ENCODE peak calls at places on chromosomes 3 and 15, in seven cellular contexts. K, C, G, F, B, J and I are unnamed samples.

GRCh38 chr3:32117324-32117723 is 10.9 kb downstream of the GPD1L start:
- DNase-seq in J (no peak), C (no peak), F (no peak), G (no peak), K (no peak), B (no peak), I (no peak)

GRCh38 chr3:149448331-149448831 is 26.1 kb upstream of the TM4SF4 start:
- DNase-seq in C (no peak), K (no peak), B (no peak), F (no peak), G (no peak), J (no peak), I (no peak)

GRCh38 chr3:150023239-150023636 is 52.5 kb upstream of the PFN2 start:
- DNase-seq in B (no peak), K (no peak), J (no peak), F (no peak), G (no peak), C (no peak), I (no peak)

GRCh38 chr15:70491183-70491621 is 272.2 kb downstream of the UACA start:
- DNase-seq in C (no peak), F (no peak), G (no peak), J (no peak), K (no peak), B (no peak), I (peak; percentile 39)

GRCh38 chr15:26280281-26280680 is 417.2 kb upstream of the ATP10A start:
- DNase-seq in G (no peak), K (no peak), B (no peak), J (no peak), C (no peak), F (no peak), I (no peak)

GRCh38 chr3:99690761-99691369 is 52.5 kb downstream of the COL8A1 start:
- DNase-seq in G (no peak), F (no peak), C (no peak), B (no peak), K (no peak), J (no peak), I (no peak)

GRCh38 chr3:190044142-190044541 is 76.6 kb downstream of the P3H2 start:
- DNase-seq in C (no peak), K (no peak), J (no peak), F (no peak), B (no peak), G (no peak), I (no peak)

GRCh38 chr15:51144021-51144532 is 49.4 kb upstream of the TNFAIP8L3 start:
- DNase-seq in J (peak; percentile 21), C (no peak), K (no peak), B (no peak), F (no peak), G (no peak), I (no peak)

GRCh38 chr3:114902691-114903101 is 244.4 kb downstream of the ZBTB20 start:
- DNase-seq in F (no peak), J (peak; percentile 73), C (no peak), B (no peak), G (no peak), K (no peak), I (no peak)

GRCh38 chr3:37279226-37279625 is 104.8 kb upstream of the LRRFIP2 start:
- DNase-seq in G (no peak), K (no peak), C (no peak), J (no peak), F (no peak), B (no peak), I (no peak)

GRCh38 chr3:41169038-41169437 is 30.3 kb upstream of the CTNNB1 start:
- DNase-seq in F (no peak), C (no peak), G (no peak), B (no peak), J (no peak), K (no peak), I (no peak)

GRCh38 chr3:72553298-72553697 is 294.9 kb downstream of the SHQ1 start:
- DNase-seq in K (no peak), B (no peak), F (no peak), C (no peak), J (no peak), G (no peak), I (no peak)

GRCh38 chr3:160665784-160666526 is 11.0 kb upstream of the ARL14 start:
- DNase-seq in B (no peak), K (no peak), J (no peak), G (no peak), F (no peak), C (no peak), I (peak; percentile 61)

GRCh38 chr15:70336425-70337009 is 238.8 kb upstream of the TLE3 start:
- DNase-seq in B (no peak), G (no peak), J (no peak), C (no peak), F (no peak), K (no peak), I (no peak)

GRCh38 chr15:97027772-97028171 is 697.3 kb downstream of the NR2F2 start:
- DNase-seq in J (no peak), K (no peak), G (no peak), C (no peak), B (no peak), F (no peak), I (no peak)

GRCh38 chr3:55166577-55167555 is 239.0 kb upstream of the LRTM1 start:
- DNase-seq in F (no peak), K (no peak), C (no peak), G (no peak), B (no peak), J (no peak), I (no peak)

GRCh38 chr3:100400424-100400781 is 486 bp downstream of the TOMM70 start:
- DNase-seq in G (no peak), K (no peak), F (no peak), B (peak; percentile 18), J (peak; percentile 28), C (peak; percentile 33), I (peak; percentile 53)

GRCh38 chr3:185399629-185400339 is 36.8 kb downstream of the MAP3K13 start:
- DNase-seq in C (no peak), K (no peak), J (peak; percentile 19), F (no peak), G (no peak), B (no peak), I (no peak)

GRCh38 chr3:32436816-32437189 is 45.1 kb downstream of the CMTM7 start:
- DNase-seq in G (no peak), J (no peak), K (no peak), C (no peak), B (no peak), F (no peak), I (peak; percentile 50)

GRCh38 chr15:26889298-26889898 is 22.5 kb downstream of the GABRA5 start:
- DNase-seq in J (peak; percentile 83), K (peak; percentile 31), C (no peak), G (no peak), F (no peak), B (no peak), I (peak; percentile 65)

GRCh38 chr3:116806351-116806750 is 96.8 kb downstream of the TUSC7 start:
- DNase-seq in G (no peak), C (no peak), F (no peak), B (no peak), J (no peak), K (no peak), I (no peak)

GRCh38 chr15:81176291-81176893 is 20.3 kb upstream of the IL16 start:
- DNase-seq in B (peak; percentile 48), C (no peak), G (peak; percentile 26), K (no peak), F (no peak), J (peak; percentile 28), I (no peak)

GRCh38 chr3:181326637-181327223 is 337.2 kb upstream of the DNAJC19 start:
- DNase-seq in F (no peak), G (no peak), B (no peak), J (peak; percentile 72), C (no peak), K (peak; percentile 5), I (no peak)

DNA sequence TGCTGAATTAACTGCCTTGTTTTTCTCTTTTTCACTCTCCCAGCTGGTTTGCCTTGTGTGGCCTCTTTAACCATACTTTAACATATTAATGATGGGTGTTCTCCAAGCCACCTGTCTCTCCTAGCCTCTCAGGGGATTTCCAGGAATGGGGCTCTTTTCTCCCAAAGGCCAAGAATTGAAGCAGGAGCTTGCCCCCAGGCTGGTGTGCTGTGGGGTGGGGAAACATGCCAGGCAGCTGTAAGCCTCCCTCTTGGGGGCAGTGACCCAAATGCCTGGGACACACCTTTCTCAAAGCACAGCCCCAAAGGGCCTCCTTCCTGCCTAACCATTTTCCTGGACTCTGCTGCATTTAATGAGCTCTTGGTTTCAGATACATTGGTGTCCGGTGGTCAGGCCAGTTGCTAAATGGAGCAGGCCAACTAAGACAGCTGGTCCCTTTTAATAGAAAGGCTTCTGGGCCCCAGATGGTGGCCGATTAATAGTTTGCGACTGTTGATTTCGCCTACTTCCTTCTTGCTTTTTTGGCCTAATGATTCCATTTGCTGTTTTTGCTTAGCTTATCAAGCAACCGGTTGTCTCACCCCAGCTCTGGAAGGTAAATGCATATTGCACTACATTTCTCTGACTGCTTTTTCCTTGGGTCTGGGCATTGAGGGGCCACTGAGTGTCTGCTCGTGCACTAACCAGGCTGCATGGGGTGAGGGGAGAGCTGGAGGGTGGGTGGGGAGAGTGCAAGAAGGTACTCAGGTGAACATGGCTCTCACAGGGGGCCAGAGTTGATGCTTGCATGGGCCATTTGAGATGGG is 5.8 kb downstream of the ALPK3 start:
- DNase-seq in J (no peak), F (no peak), C (no peak), B (peak; percentile 71), K (no peak), G (no peak), I (no peak)
- H3K4me1 ChIP-seq in J (peaks cover 17% of the 10 kb centered on the region), F (peaks cover 63% of the 10 kb centered on the region), C (peaks cover 24% of the 10 kb centered on the region), B (peaks cover 85% of the 10 kb centered on the region), K (peaks cover 7% of the 10 kb centered on the region), G (peaks cover 17% of the 10 kb centered on the region), I (no peaks in the 10 kb centered on the region)

GRCh38 chr3:57982561-57983243 is 25.5 kb upstream of the FLNB start:
- DNase-seq in G (no peak), J (no peak), F (no peak), C (no peak), K (no peak), B (no peak), I (no peak)
- H3K4me1 ChIP-seq in G (no peaks in the 10 kb centered on the region), J (no peaks in the 10 kb centered on the region), F (peaks cover 35% of the 10 kb centered on the region), C (peaks cover 1% of the 10 kb centered on the region), K (peaks cover 11% of the 10 kb centered on the region), B (peaks cover 4% of the 10 kb centered on the region), I (peaks cover 33% of the 10 kb centered on the region)

GRCh38 chr15:64090527-64090926 is 3.1 kb downstream of the CIAO2A start:
- DNase-seq in B (no peak), C (no peak), F (no peak), J (no peak), K (no peak), G (no peak), I (peak; percentile 67)
- H3K4me1 ChIP-seq in B (peaks cover 47% of the 10 kb centered on the region), C (peaks cover 4% of the 10 kb centered on the region), F (peaks cover 46% of the 10 kb centered on the region), J (peaks cover 12% of the 10 kb centered on the region), K (peaks cover 40% of the 10 kb centered on the region), G (peaks cover 19% of the 10 kb centered on the region), I (no peaks in the 10 kb centered on the region)

DNA sequence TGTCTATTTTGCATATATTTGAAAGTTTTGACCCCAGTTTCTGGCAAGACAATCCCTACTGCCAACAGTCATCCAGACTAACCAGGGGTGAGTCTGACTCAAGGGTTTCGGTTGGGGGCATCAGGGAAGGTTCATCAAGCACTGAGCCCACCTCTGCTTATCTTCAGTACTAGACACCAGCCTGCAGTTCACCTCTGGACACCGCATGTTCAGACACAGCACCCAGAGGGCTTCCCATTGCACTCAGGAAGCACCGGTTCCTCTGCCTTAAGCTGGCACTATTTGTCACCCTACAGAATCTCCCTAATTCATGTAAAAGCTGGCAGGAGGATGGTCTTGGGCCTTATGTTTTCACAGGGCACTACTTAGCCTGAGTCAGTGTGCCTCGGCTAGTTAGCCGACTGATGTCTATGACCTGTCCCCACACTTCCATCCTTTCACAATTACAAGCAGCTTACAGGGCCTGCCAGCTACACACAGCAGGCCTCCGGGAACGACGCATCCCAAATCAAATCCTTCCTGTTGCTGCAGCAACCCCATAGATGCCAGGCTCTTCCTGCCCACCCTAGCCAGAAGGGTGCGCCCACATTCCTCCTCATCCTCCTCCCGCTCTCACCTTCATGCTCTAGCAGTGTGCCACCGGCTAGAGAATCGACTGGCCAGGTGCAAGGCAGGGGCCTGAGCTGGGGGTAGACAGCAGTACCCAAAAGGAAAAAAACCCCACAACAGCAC is 52.5 kb downstream of the SH3BP5 start:
- DNase-seq in F (no peak), B (no peak), C (no peak), K (no peak), J (no peak), G (no peak), I (no peak)
- H3K4me1 ChIP-seq in F (peaks cover 36% of the 10 kb centered on the region), B (peaks cover 1% of the 10 kb centered on the region), C (peaks cover 12% of the 10 kb centered on the region), K (peaks cover 49% of the 10 kb centered on the region), J (peaks cover 9% of the 10 kb centered on the region), G (no peaks in the 10 kb centered on the region), I (peaks cover 8% of the 10 kb centered on the region)